ENCODE peak calls at places on chromosomes 16 and 17, in ten cellular contexts. One of them, this sample, is unnamed.

GRCh38 chr17:51185763-51186332 is 19.6 kb downstream of the NME2 start:
- DNase-seq in cardiac fibroblast: no peak
- DNase-seq in astrocyte: no peak
- DNase-seq in HCT116: no peak
- DNase-seq in GM13977: no peak
- DNase-seq in ovary: no peak
- DNase-seq in OCI-LY7: no peak
- DNase-seq in lower lobe of right lung: no peak
- DNase-seq in B cell: no peak
- DNase-seq in glutamatergic neuron: no peak
- DNase-seq in this sample: no peak

GRCh38 chr16:85757341-85757822 is 6.5 kb upstream of the C16orf74 start:
- DNase-seq in cardiac fibroblast: no peak
- DNase-seq in astrocyte: peak; percentile 88
- DNase-seq in HCT116: no peak
- DNase-seq in GM13977: peak; percentile 61
- DNase-seq in ovary: no peak
- DNase-seq in OCI-LY7: peak; percentile 64
- DNase-seq in lower lobe of right lung: no peak
- DNase-seq in B cell: peak; percentile 57
- DNase-seq in glutamatergic neuron: no peak
- DNase-seq in this sample: no peak

GRCh38 chr17:16407911-16408588 is 7.3 kb upstream of the TRPV2 start:
- DNase-seq in cardiac fibroblast: peak; percentile 60
- DNase-seq in astrocyte: peak; percentile 26
- DNase-seq in HCT116: no peak
- DNase-seq in GM13977: peak; percentile 85
- DNase-seq in ovary: peak; percentile 72
- DNase-seq in OCI-LY7: peak; percentile 70
- DNase-seq in lower lobe of right lung: peak; percentile 70
- DNase-seq in B cell: peak; percentile 71
- DNase-seq in glutamatergic neuron: no peak
- DNase-seq in this sample: no peak

GRCh38 chr16:51409001-51409675 is 258.1 kb upstream of the SALL1 start:
- DNase-seq in cardiac fibroblast: peak; percentile 27
- DNase-seq in astrocyte: no peak
- DNase-seq in HCT116: no peak
- DNase-seq in GM13977: no peak
- DNase-seq in ovary: no peak
- DNase-seq in OCI-LY7: no peak
- DNase-seq in lower lobe of right lung: no peak
- DNase-seq in B cell: no peak
- DNase-seq in glutamatergic neuron: no peak
- DNase-seq in this sample: no peak

GRCh38 chr17:59513934-59514841 is 51.2 kb upstream of the DHX40 start:
- DNase-seq in cardiac fibroblast: peak; percentile 90
- DNase-seq in astrocyte: peak; percentile 73
- DNase-seq in HCT116: no peak
- DNase-seq in GM13977: no peak
- DNase-seq in ovary: peak; percentile 87
- DNase-seq in OCI-LY7: no peak
- DNase-seq in lower lobe of right lung: peak; percentile 94
- DNase-seq in B cell: no peak
- DNase-seq in glutamatergic neuron: peak; percentile 29
- DNase-seq in this sample: no peak

GRCh38 chr16:11391576-11391975 is 46.3 kb downstream of the RMI2 start:
- DNase-seq in cardiac fibroblast: no peak
- DNase-seq in astrocyte: no peak
- DNase-seq in HCT116: no peak
- DNase-seq in GM13977: peak; percentile 27
- DNase-seq in ovary: no peak
- DNase-seq in OCI-LY7: no peak
- DNase-seq in lower lobe of right lung: peak; percentile 90
- DNase-seq in B cell: no peak
- DNase-seq in glutamatergic neuron: no peak
- DNase-seq in this sample: no peak

GRCh38 chr17:19398301-19399181 is 11.6 kb upstream of the MFAP4 start:
- DNase-seq in cardiac fibroblast: peak; percentile 91
- DNase-seq in astrocyte: no peak
- DNase-seq in HCT116: no peak
- DNase-seq in GM13977: no peak
- DNase-seq in ovary: peak; percentile 61
- DNase-seq in OCI-LY7: no peak
- DNase-seq in lower lobe of right lung: peak; percentile 76
- DNase-seq in B cell: no peak
- DNase-seq in glutamatergic neuron: no peak
- DNase-seq in this sample: no peak

GRCh38 chr16:68577352-68577853 is 38.3 kb downstream of the ZFP90 start:
- DNase-seq in cardiac fibroblast: no peak
- DNase-seq in astrocyte: no peak
- DNase-seq in HCT116: no peak
- DNase-seq in GM13977: no peak
- DNase-seq in ovary: no peak
- DNase-seq in OCI-LY7: no peak
- DNase-seq in lower lobe of right lung: no peak
- DNase-seq in B cell: no peak
- DNase-seq in glutamatergic neuron: no peak
- DNase-seq in this sample: no peak

GRCh38 chr17:17087424-17088103 is 45.3 kb downstream of the MPRIP start:
- DNase-seq in cardiac fibroblast: no peak
- DNase-seq in astrocyte: no peak
- DNase-seq in HCT116: no peak
- DNase-seq in GM13977: no peak
- DNase-seq in ovary: no peak
- DNase-seq in OCI-LY7: no peak
- DNase-seq in lower lobe of right lung: no peak
- DNase-seq in B cell: no peak
- DNase-seq in glutamatergic neuron: peak; percentile 5
- DNase-seq in this sample: no peak

GRCh38 chr17:76562734-76563148 is 22.9 kb downstream of the PRCD start:
- DNase-seq in cardiac fibroblast: peak; percentile 91
- DNase-seq in astrocyte: peak; percentile 85
- DNase-seq in HCT116: no peak
- DNase-seq in GM13977: no peak
- DNase-seq in ovary: peak; percentile 75
- DNase-seq in OCI-LY7: no peak
- DNase-seq in lower lobe of right lung: no peak
- DNase-seq in B cell: no peak
- DNase-seq in glutamatergic neuron: no peak
- DNase-seq in this sample: no peak

GRCh38 chr16:8660841-8661301 is 13.5 kb upstream of the ABAT start:
- DNase-seq in cardiac fibroblast: peak; percentile 68
- DNase-seq in astrocyte: peak; percentile 15
- DNase-seq in HCT116: peak; percentile 62
- DNase-seq in GM13977: peak; percentile 74
- DNase-seq in ovary: peak; percentile 64
- DNase-seq in OCI-LY7: peak; percentile 59
- DNase-seq in lower lobe of right lung: peak; percentile 64
- DNase-seq in B cell: peak; percentile 80
- DNase-seq in glutamatergic neuron: peak; percentile 83
- DNase-seq in this sample: peak; percentile 68

DNA sequence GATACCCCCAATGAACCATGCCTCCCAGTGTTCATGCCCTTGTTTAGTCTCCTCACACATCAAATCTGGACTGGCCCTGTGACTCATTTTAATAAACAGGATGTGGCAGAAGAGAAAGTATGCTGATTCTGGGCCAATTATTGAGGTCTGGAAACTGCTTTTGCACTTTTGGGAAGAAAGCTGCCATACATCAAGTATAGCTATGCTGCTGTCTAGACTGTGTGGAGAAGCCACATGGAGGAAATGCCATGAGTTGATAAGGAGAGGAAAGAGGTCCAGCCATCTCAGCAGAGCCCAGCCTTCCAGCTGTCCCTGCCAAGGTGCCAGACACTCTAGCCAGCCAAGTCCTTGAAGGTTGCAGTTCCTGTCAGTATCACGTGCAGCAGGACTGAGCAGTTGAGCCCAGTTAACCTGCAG is 16.7 kb downstream of the RPRML start:
- DNase-seq in cardiac fibroblast: peak; percentile 86
- DNase-seq in astrocyte: peak; percentile 82
- DNase-seq in HCT116: no peak
- DNase-seq in GM13977: no peak
- DNase-seq in ovary: no peak
- DNase-seq in OCI-LY7: no peak
- DNase-seq in lower lobe of right lung: no peak
- DNase-seq in B cell: no peak
- DNase-seq in glutamatergic neuron: no peak
- DNase-seq in this sample: no peak
- TF ChIP-seq CTCF in cardiac fibroblast: no peak
- TF ChIP-seq CTCF in astrocyte: no peak
- TF ChIP-seq CTCF in HCT116: no peak
- TF ChIP-seq CTCF in GM13977: no peak
- TF ChIP-seq CTCF in ovary: no peak
- TF ChIP-seq CTCF in OCI-LY7: no peak
- TF ChIP-seq CTCF in lower lobe of right lung: no peak
- TF ChIP-seq CTCF in B cell: no peak
- TF ChIP-seq CTCF in glutamatergic neuron: no peak
- TF ChIP-seq CTCF in this sample: no peak

DNA sequence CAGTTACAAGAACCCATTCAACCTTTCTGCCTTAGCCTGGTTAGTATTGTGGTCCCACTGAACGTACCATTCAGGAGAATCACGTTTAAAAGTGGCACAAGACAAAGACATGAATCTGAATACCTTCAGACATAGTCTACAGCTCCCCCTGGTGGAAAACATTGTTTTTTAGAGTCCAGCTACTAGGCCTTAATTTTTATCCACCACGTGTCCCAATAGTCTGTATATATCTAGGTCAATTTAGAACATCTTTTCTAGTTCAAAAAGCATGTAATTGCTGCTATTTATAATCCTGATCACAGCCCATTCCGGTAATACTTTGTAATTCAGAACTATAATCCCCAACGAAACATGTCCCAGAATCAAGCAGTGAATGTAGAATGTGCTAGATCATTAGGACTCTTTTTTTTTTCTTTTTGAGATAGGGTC is 13.7 kb upstream of the GUCY2D start:
- DNase-seq in cardiac fibroblast: peak; percentile 90
- DNase-seq in astrocyte: peak; percentile 67
- DNase-seq in HCT116: peak; percentile 80
- DNase-seq in GM13977: peak; percentile 85
- DNase-seq in ovary: peak; percentile 52
- DNase-seq in OCI-LY7: peak; percentile 93
- DNase-seq in lower lobe of right lung: no peak
- DNase-seq in B cell: peak; percentile 87
- DNase-seq in glutamatergic neuron: no peak
- DNase-seq in this sample: peak; percentile 60
- TF ChIP-seq CTCF in cardiac fibroblast: peak; percentile 55
- TF ChIP-seq CTCF in astrocyte: peak; percentile 66
- TF ChIP-seq CTCF in HCT116: peak; percentile 49
- TF ChIP-seq CTCF in GM13977: peak; percentile 53
- TF ChIP-seq CTCF in ovary: peak; percentile 32
- TF ChIP-seq CTCF in OCI-LY7: peak; percentile 81
- TF ChIP-seq CTCF in lower lobe of right lung: peak; percentile 76
- TF ChIP-seq CTCF in B cell: peak; percentile 79
- TF ChIP-seq CTCF in glutamatergic neuron: peak; percentile 83
- TF ChIP-seq CTCF in this sample: peak; percentile 81

DNA sequence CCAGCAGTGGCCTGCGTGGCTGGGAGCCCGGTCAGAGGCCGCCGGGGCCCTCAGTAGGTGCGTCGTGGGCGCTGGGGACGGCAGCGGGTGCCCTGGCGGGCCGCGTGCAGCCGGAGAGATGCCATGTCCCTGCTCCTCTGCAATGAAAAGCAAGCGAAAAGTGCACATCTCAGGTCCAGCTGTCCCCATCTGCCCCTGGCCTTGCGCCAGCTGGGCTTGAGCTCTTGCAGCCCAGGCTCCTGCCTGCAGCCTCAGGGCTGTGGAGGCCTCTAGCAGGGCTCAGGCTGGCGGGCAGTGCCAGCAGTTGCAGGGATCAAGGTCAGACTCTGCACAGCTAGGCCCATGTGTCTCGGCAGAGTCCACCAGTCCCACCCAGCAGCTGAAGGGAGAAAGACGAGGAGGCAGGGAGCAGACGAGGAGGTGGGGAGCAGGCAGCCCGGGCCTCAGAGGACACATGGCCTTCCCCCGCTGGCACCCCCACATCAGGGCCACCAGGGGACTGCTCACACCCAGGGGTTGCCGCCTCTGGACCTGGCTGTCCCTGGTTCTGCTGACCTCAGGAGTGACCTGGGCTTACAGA is 11.2 kb downstream of the SLC16A3 start:
- DNase-seq in cardiac fibroblast: no peak
- DNase-seq in astrocyte: no peak
- DNase-seq in HCT116: no peak
- DNase-seq in GM13977: no peak
- DNase-seq in ovary: no peak
- DNase-seq in OCI-LY7: no peak
- DNase-seq in lower lobe of right lung: no peak
- DNase-seq in B cell: no peak
- DNase-seq in glutamatergic neuron: no peak
- DNase-seq in this sample: no peak
- TF ChIP-seq CTCF in cardiac fibroblast: no peak
- TF ChIP-seq CTCF in astrocyte: no peak
- TF ChIP-seq CTCF in HCT116: no peak
- TF ChIP-seq CTCF in GM13977: no peak
- TF ChIP-seq CTCF in ovary: no peak
- TF ChIP-seq CTCF in OCI-LY7: no peak
- TF ChIP-seq CTCF in lower lobe of right lung: no peak
- TF ChIP-seq CTCF in B cell: no peak
- TF ChIP-seq CTCF in glutamatergic neuron: no peak
- TF ChIP-seq CTCF in this sample: no peak

GRCh38 chr17:78316115-78316866 is 43.6 kb downstream of the SOCS3 start:
- DNase-seq in cardiac fibroblast: no peak
- DNase-seq in astrocyte: no peak
- DNase-seq in HCT116: no peak
- DNase-seq in GM13977: peak; percentile 55
- DNase-seq in ovary: no peak
- DNase-seq in OCI-LY7: no peak
- DNase-seq in lower lobe of right lung: no peak
- DNase-seq in B cell: no peak
- DNase-seq in glutamatergic neuron: no peak
- DNase-seq in this sample: no peak

GRCh38 chr17:78313735-78314648 is 45.9 kb downstream of the SOCS3 start:
- DNase-seq in cardiac fibroblast: peak; percentile 86
- DNase-seq in astrocyte: peak; percentile 41
- DNase-seq in HCT116: peak; percentile 92
- DNase-seq in GM13977: peak; percentile 84
- DNase-seq in ovary: peak; percentile 82
- DNase-seq in OCI-LY7: peak; percentile 60
- DNase-seq in lower lobe of right lung: peak; percentile 87
- DNase-seq in B cell: peak; percentile 74
- DNase-seq in glutamatergic neuron: peak; percentile 57
- DNase-seq in this sample: peak; percentile 30

GRCh38 chr17:78316867-78317816 is 42.7 kb downstream of the SOCS3 start:
- DNase-seq in cardiac fibroblast: peak; percentile 56
- DNase-seq in astrocyte: peak; percentile 42
- DNase-seq in HCT116: no peak
- DNase-seq in GM13977: peak; percentile 67
- DNase-seq in ovary: no peak
- DNase-seq in OCI-LY7: no peak
- DNase-seq in lower lobe of right lung: peak; percentile 77
- DNase-seq in B cell: peak; percentile 38
- DNase-seq in glutamatergic neuron: no peak
- DNase-seq in this sample: no peak

GRCh38 chr17:78315355-78316114 is 44.3 kb downstream of the SOCS3 start:
- DNase-seq in cardiac fibroblast: peak; percentile 94
- DNase-seq in astrocyte: peak; percentile 84
- DNase-seq in HCT116: peak; percentile 88
- DNase-seq in GM13977: peak; percentile 73
- DNase-seq in ovary: peak; percentile 95
- DNase-seq in OCI-LY7: no peak
- DNase-seq in lower lobe of right lung: peak; percentile 76
- DNase-seq in B cell: no peak
- DNase-seq in glutamatergic neuron: no peak
- DNase-seq in this sample: no peak

GRCh38 chr17:78314683-78315354 is 45.1 kb downstream of the SOCS3 start:
- DNase-seq in cardiac fibroblast: no peak
- DNase-seq in astrocyte: no peak
- DNase-seq in HCT116: no peak
- DNase-seq in GM13977: no peak
- DNase-seq in ovary: no peak
- DNase-seq in OCI-LY7: no peak
- DNase-seq in lower lobe of right lung: no peak
- DNase-seq in B cell: no peak
- DNase-seq in glutamatergic neuron: no peak
- DNase-seq in this sample: no peak
- TF ChIP-seq CTCF in cardiac fibroblast: no peak
- TF ChIP-seq CTCF in astrocyte: peak; percentile 10
- TF ChIP-seq CTCF in HCT116: peak; percentile 37
- TF ChIP-seq CTCF in GM13977: no peak
- TF ChIP-seq CTCF in ovary: no peak
- TF ChIP-seq CTCF in OCI-LY7: peak; percentile 53
- TF ChIP-seq CTCF in lower lobe of right lung: peak; percentile 6
- TF ChIP-seq CTCF in B cell: no peak
- TF ChIP-seq CTCF in glutamatergic neuron: no peak
- TF ChIP-seq CTCF in this sample: peak; percentile 28